ENCODE peak calls at places on chromosomes 16 and 17, in eight cellular contexts. N is uterus; P is activated CD8-positive, alpha-beta memory T cell treated with anti-CD3 and anti-CD28 coated beads, Interleukin-2, amount 50 U/mL, for 48 hours; J is LoVo; A is cardiac muscle cell; B is NCI-H1436; K is naive B cell; Y is aorta. M is an unnamed sample.

GRCh38 chr17:2704031-2704889 is 7.3 kb downstream of the CLUH start:
- DNase-seq in Y (peak), J (no peak), P (no peak), K (no peak), B (no peak), N (no peak), A (no peak), M (no peak)

GRCh38 chr17:17439971-17440843 is 36.6 kb upstream of the MED9 start:
- DNase-seq in B (peak), A (peak), N (no peak), Y (no peak), K (peak), J (peak), P (peak), M (peak)

GRCh38 chr17:68085751-68086445 is 50.4 kb downstream of the KPNA2 start:
- DNase-seq in P (peak), Y (no peak), K (peak), B (no peak), N (no peak), J (peak), A (no peak), M (peak)

GRCh38 chr17:7029659-7030058 is 6.2 kb upstream of the SLC16A13 start:
- DNase-seq in K (peak), P (no peak), A (peak), B (no peak), Y (no peak), J (no peak), N (no peak), M (no peak)

GRCh38 chr17:59618894-59619312 is 792 bp upstream of the CLTC start:
- DNase-seq in J (no peak), K (no peak), A (no peak), B (no peak), P (no peak), Y (no peak), N (no peak), M (no peak)

GRCh38 chr17:10600551-10600950 is 51.1 kb upstream of the MYH2 start:
- DNase-seq in Y (no peak), N (no peak), B (no peak), J (no peak), P (no peak), K (no peak), A (peak), M (no peak)

GRCh38 chr16:28528463-28528867 is 10.3 kb downstream of the NUPR1 start:
- DNase-seq in N (no peak), K (no peak), A (no peak), Y (no peak), B (peak), J (no peak), P (no peak), M (no peak)

GRCh38 chr16:55502801-55503366 is 6.0 kb upstream of the LPCAT2 start:
- DNase-seq in B (no peak), P (no peak), Y (peak), A (peak), K (no peak), J (peak), N (peak), M (no peak)

GRCh38 chr17:42982266-42982665 is 1.9 kb downstream of the RUNDC1 start:
- DNase-seq in N (no peak), J (no peak), B (no peak), K (no peak), P (no peak), A (no peak), Y (no peak), M (no peak)

GRCh38 chr17:17398928-17399926 is 77.6 kb upstream of the MED9 start:
- DNase-seq in A (no peak), N (no peak), J (no peak), Y (no peak), K (no peak), B (no peak), P (no peak), M (no peak)

GRCh38 chr17:70483624-70484023 is 314.3 kb downstream of the KCNJ2 start:
- DNase-seq in K (no peak), J (no peak), P (no peak), Y (no peak), B (no peak), N (no peak), A (no peak), M (no peak)